ENCODE peak calls at places on chromosomes 1 and 21, in four cellular contexts. H, Q, M and V are unnamed samples.

GRCh38 chr1:102693345-102693744 is 415.0 kb downstream of the COL11A1 start:
- DNase-seq in Q (no peak), M (no peak), H (no peak), V (no peak)

GRCh38 chr1:239538244-239538988 is 152.0 kb downstream of the CHRM3 start:
- DNase-seq in Q (no peak), M (no peak), H (no peak), V (no peak)

GRCh38 chr1:1222575-1223225 is 8.7 kb upstream of the TNFRSF4 start:
- DNase-seq in H (no peak), M (no peak), Q (no peak), V (no peak)

GRCh38 chr1:165481820-165482532 is 37.0 kb upstream of the RXRG start:
- DNase-seq in Q (no peak), H (peak), M (peak), V (peak)

GRCh38 chr21:31612889-31613785 is 46.4 kb upstream of the SOD1 start:
- DNase-seq in H (peak), M (no peak), Q (no peak), V (no peak)

GRCh38 chr1:203028784-203029553 is 2.7 kb downstream of the PPFIA4 start:
- DNase-seq in Q (peak), H (no peak), M (no peak), V (peak)

GRCh38 chr1:155392898-155393411 is 72.3 kb downstream of the RUSC1 start:
- DNase-seq in M (no peak), H (peak), Q (no peak), V (no peak)

GRCh38 chr1:221743416-221744208 is 1.7 kb upstream of the DUSP10 start:
- DNase-seq in Q (peak), M (peak), H (no peak), V (peak)

GRCh38 chr1:34905098-34905459 is 24.4 kb downstream of the DLGAP3 start:
- DNase-seq in H (no peak), Q (no peak), M (no peak), V (no peak)

GRCh38 chr1:37755290-37755689 is 9.6 kb downstream of the EPHA10 start:
- DNase-seq in Q (no peak), M (no peak), H (no peak), V (no peak)

GRCh38 chr1:54340876-54341275 is 65.3 kb downstream of the SSBP3 start:
- DNase-seq in M (no peak), H (no peak), Q (no peak), V (peak)

GRCh38 chr1:185917646-185918045 is 183.5 kb downstream of the HMCN1 start:
- DNase-seq in Q (peak), H (peak), M (no peak), V (peak)

DNA sequence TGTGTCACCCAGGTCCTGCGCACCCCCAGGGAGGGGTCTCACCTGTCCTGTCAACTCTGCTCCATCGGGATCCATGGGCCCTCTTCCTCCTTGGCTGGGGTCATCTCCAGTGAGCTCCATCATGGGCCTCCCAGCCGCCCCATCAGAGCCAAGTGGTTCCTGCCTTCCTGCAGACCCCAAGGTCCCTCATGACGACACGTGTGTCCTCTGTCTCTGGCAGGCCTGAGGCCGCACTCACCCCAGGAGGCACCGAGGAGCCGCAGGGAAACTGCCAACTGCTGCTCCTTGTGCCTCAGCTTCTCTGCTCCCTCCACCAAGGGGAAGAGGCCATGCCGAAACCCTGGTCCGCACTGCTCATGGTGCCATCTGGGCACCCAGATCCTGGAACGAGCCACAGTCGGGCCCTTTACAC is 46.8 kb downstream of the COL18A1 start:
- DNase-seq in H (no peak), Q (no peak), M (no peak), V (no peak)
- H3K56ac ChIP-seq in H (no peak), Q (no peak), M (no peak), V (no peak)

GRCh38 chr1:48627467-48627866 is 149.2 kb downstream of the BEND5 start:
- DNase-seq in M (no peak), H (no peak), Q (no peak), V (no peak)
- H3K56ac ChIP-seq in M (no peak), H (no peak), Q (no peak), V (no peak)

GRCh38 chr1:44500181-44501021 is 95.3 kb downstream of the RNF220 start:
- DNase-seq in Q (peak), H (no peak), M (no peak), V (peak)

GRCh38 chr1:44503625-44504024 is 98.6 kb downstream of the RNF220 start:
- DNase-seq in M (no peak), Q (no peak), H (no peak), V (no peak)

GRCh38 chr1:44497422-44498170 is 92.5 kb downstream of the RNF220 start:
- DNase-seq in Q (no peak), H (no peak), M (no peak), V (no peak)

GRCh38 chr1:44499306-44499705 is 94.3 kb downstream of the RNF220 start:
- DNase-seq in H (no peak), M (no peak), Q (no peak), V (no peak)

DNA sequence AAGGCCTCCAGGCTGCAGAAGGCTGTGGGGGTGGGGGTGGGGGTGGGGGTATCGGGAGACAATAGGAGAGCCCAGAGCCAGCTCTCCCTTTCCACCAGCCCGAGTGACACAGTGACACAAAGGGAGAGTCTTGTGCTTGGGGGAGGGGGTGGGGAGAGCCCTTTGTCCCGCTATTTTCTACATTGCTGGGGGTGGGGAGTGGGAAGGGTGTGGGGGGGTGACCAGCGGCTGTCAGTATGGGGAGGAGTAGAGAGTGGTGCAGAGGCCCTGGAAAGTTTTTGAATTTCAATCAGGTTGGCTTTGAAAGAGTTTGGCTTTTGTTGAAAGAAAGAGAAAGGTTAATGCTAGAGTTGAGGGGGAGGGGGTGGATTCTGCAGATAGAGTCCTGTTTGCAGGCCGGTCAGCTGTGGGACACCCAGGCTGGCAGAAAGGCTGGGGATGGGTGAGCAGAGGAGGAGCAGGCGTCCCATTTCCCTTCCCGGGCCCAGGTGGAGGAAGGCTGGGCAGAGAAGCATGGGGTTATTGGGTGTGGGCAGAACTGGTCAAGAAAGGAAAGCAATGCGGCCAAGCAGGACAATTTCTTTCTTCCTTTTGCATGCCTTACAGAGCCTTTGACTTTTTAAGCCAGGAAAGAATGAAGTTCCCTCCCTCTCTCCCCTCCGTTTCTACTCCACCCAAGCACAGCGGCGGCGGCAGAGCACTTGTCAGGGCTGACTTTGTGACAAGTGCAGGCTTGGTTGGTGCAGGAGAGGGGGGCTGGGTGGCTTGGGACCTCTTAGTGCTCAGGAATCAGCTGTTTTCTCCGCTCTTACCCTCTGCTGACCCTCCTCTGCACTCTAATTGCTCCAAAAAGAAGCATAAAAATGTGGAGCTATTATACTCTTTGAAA is 96.2 kb downstream of the RNF220 start:
- DNase-seq in H (no peak), M (no peak), Q (peak), V (peak)
- H3K56ac ChIP-seq in H (no peak), M (no peak), Q (no peak), V (peak)

GRCh38 chr1:116807394-116807793 is 53.2 kb downstream of the CD2 start:
- DNase-seq in M (no peak), Q (no peak), H (no peak), V (no peak)
- H3K56ac ChIP-seq in M (no peak), Q (no peak), H (no peak), V (no peak)

DNA sequence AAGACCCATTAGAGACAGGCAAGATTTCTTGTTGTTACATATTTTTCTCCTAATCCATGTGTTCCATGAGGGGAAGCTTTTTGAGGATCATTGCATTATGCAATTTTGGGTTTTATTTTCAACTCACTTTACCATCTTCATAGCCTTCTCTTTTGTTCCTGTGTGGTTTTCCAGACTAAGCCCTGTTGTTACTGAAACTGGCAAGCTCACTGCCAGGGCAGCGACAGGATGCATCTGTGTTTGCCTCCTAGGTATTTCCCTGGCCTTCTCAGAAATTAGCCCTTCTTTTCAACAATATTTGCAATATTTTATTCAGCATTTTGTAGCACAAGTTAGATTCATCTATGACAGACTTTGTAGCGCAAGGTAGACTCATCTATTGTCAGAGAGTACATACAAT is 134.2 kb upstream of the CYYR1 start:
- DNase-seq in H (no peak), M (no peak), Q (no peak), V (no peak)
- H3K56ac ChIP-seq in H (no peak), M (no peak), Q (no peak), V (no peak)

GRCh38 chr1:14660795-14661194 is 62.3 kb downstream of the KAZN start:
- DNase-seq in Q (no peak), H (no peak), M (no peak), V (no peak)

GRCh38 chr1:14659913-14660312 is 61.4 kb downstream of the KAZN start:
- DNase-seq in H (no peak), M (no peak), Q (no peak), V (no peak)

GRCh38 chr1:14663773-14664172 is 65.3 kb downstream of the KAZN start:
- DNase-seq in Q (no peak), H (no peak), M (no peak), V (no peak)

GRCh38 chr1:14662116-14662515 is 63.6 kb downstream of the KAZN start:
- DNase-seq in Q (no peak), H (no peak), M (no peak), V (no peak)

GRCh38 chr1:14661220-14661619 is 62.7 kb downstream of the KAZN start:
- DNase-seq in Q (no peak), H (no peak), M (no peak), V (no peak)
- H3K56ac ChIP-seq in Q (no peak), H (no peak), M (no peak), V (no peak)

GRCh38 chr21:8993284-8993942 is 1528.0 kb upstream of the TPTE start:
- DNase-seq in H (no peak), M (no peak), Q (no peak), V (no peak)
- H3K56ac ChIP-seq in H (no peak), M (no peak), Q (no peak), V (no peak)